ENCODE peak calls at places on chromosome 20, in eight cellular contexts. T, Q, U, E, H, F, C and L are unnamed samples. For H3K9me3, the result is how much of the 10 kb centered on the place peaks cover.

GRCh38 chr20:24872291-24873014 is 76.6 kb upstream of the CST7 start:
- DNase-seq in T (no peak), Q (no peak), U (peak), E (no peak), H (no peak), F (no peak), C (no peak), L (peak)

GRCh38 chr20:49951160-49951559 is 15.0 kb downstream of the RNF114 start:
- DNase-seq in T (peak), Q (no peak), U (no peak), E (no peak), H (peak), F (no peak), C (no peak), L (no peak)

GRCh38 chr20:23187759-23188158 is 101.6 kb upstream of the CD93 start:
- DNase-seq in T (no peak), Q (no peak), U (no peak), E (no peak), H (no peak), F (no peak), C (no peak), L (no peak)

GRCh38 chr20:59580208-59580980 is 23.9 kb upstream of the PHACTR3 start:
- DNase-seq in T (peak), Q (no peak), U (peak), E (no peak), H (no peak), F (no peak), C (no peak), L (no peak)

GRCh38 chr20:8803065-8803464 is 265.8 kb upstream of the PLCB4 start:
- DNase-seq in T (no peak), Q (no peak), U (peak), E (no peak), H (no peak), F (no peak), C (no peak), L (no peak)

GRCh38 chr20:57672164-57672563 is 37.7 kb downstream of the PMEPA1 start:
- DNase-seq in T (peak), Q (no peak), U (peak), E (peak), H (no peak), F (no peak), C (no peak), L (no peak)

GRCh38 chr20:47620808-47621805 is 119.4 kb downstream of the NCOA3 start:
- DNase-seq in T (peak), Q (peak), U (peak), E (peak), H (peak), F (peak), C (peak), L (peak)

GRCh38 chr20:50246367-50247195 is 56.0 kb downstream of the CEBPB start:
- DNase-seq in T (no peak), Q (no peak), U (no peak), E (no peak), H (peak), F (no peak), C (no peak), L (no peak)

GRCh38 chr20:44615169-44615791 is 32.9 kb downstream of the PKIG start:
- DNase-seq in T (no peak), Q (no peak), U (no peak), E (no peak), H (no peak), F (no peak), C (no peak), L (peak)

GRCh38 chr20:62066339-62066982 is 780 bp upstream of the TAF4 start:
- DNase-seq in T (peak), Q (peak), U (peak), E (peak), H (peak), F (no peak), C (peak), L (peak)

GRCh38 chr20:2874456-2874855 is 1.2 kb downstream of the PTPRA start:
- DNase-seq in T (peak), Q (no peak), U (no peak), E (peak), H (peak), F (no peak), C (no peak), L (peak)

GRCh38 chr20:50431066-50431450 is 79.1 kb upstream of the PTPN1 start:
- DNase-seq in T (no peak), Q (no peak), U (no peak), E (no peak), H (no peak), F (no peak), C (no peak), L (no peak)

GRCh38 chr20:12987261-12987660 is 21.5 kb upstream of the SPTLC3 start:
- DNase-seq in T (no peak), Q (no peak), U (no peak), E (no peak), H (no peak), F (no peak), C (no peak), L (no peak)

GRCh38 chr20:7741866-7742265 is 198.4 kb downstream of the HAO1 start:
- DNase-seq in T (no peak), Q (no peak), U (no peak), E (no peak), H (peak), F (no peak), C (no peak), L (no peak)

GRCh38 chr20:5118220-5119142 is 1.3 kb downstream of the PCNA start:
- DNase-seq in T (peak), Q (no peak), U (no peak), E (peak), H (no peak), F (no peak), C (peak), L (peak)

GRCh38 chr20:25259788-25260254 is 11.9 kb downstream of the PYGB start:
- DNase-seq in T (no peak), Q (peak), U (no peak), E (no peak), H (no peak), F (no peak), C (no peak), L (no peak)

GRCh38 chr20:48574383-48574782 is 253.4 kb downstream of the PREX1 start:
- DNase-seq in T (no peak), Q (no peak), U (peak), E (peak), H (no peak), F (peak), C (no peak), L (peak)

GRCh38 chr20:9068896-9069663 is at the start of gene PLCB4:
- DNase-seq in T (peak), Q (peak), U (peak), E (peak), H (peak), F (no peak), C (no peak), L (no peak)

GRCh38 chr20:43721429-43722152 is 5.2 kb downstream of the GTSF1L start:
- DNase-seq in T (no peak), Q (no peak), U (no peak), E (peak), H (no peak), F (no peak), C (no peak), L (peak)

GRCh38 chr20:4045741-4046140 is 30.4 kb upstream of the RNF24 start:
- DNase-seq in T (peak), Q (no peak), U (no peak), E (no peak), H (peak), F (no peak), C (no peak), L (no peak)

DNA sequence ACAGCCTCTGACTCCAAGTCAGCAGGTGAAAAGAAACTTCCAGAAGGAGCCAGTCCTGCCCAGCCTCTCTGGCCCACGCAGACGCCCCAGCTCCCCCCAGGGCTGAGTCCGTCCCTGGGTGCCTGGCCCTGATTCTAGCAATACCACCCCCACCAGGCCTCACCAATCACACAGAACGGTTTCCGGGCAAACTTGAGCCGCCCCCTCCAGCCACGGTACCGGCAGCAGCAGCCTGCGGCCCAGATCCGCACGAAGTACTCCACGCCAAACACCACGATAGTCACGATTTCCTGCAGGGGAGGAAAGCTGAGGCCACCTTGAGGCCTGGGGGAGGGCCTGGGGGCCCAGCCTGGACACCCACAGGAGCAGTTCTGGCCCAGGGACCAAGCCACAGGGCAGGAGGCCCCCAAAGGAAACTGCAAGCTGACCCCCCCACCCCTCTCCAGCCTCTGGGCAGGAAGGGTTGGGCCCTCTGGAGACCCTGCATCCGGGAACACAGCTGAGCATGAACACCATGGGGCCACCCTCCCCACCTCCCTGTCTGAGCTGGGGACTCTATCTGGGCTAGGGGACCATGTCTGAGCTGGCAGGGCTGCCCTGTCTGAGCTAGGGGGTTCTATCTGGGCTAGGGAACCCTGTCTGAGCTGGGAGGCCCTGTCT is 27.2 kb downstream of the KCNQ2 start:
- DNase-seq in T (no peak), Q (no peak), U (no peak), E (no peak), H (no peak), F (no peak), C (no peak), L (no peak)
- TF ChIP-seq EZH2phosphoT487 in T (no peak), Q (no peak), U (no peak), E (no peak), H (no peak), F (no peak), C (no peak), L (no peak)

GRCh38 chr20:30602424-30602823 is 655.0 kb upstream of the DEFB115 start:
- DNase-seq in T (no peak), Q (no peak), U (no peak), E (no peak), H (no peak), F (no peak), C (no peak), L (no peak)
- H3K9me3 ChIP-seq in T (under half), Q (under half), U (under half), E (under half), H (under half), F (under half), C (under half), L (under half)

GRCh38 chr20:20733943-20734342 is 21.5 kb upstream of the RALGAPA2 start:
- DNase-seq in T (no peak), Q (no peak), U (no peak), E (no peak), H (no peak), F (no peak), C (no peak), L (no peak)

GRCh38 chr20:20732641-20733040 is 20.2 kb upstream of the RALGAPA2 start:
- DNase-seq in T (no peak), Q (no peak), U (no peak), E (no peak), H (no peak), F (no peak), C (no peak), L (no peak)

GRCh38 chr20:20731000-20731944 is 18.8 kb upstream of the RALGAPA2 start:
- DNase-seq in T (no peak), Q (no peak), U (no peak), E (no peak), H (no peak), F (no peak), C (no peak), L (no peak)

GRCh38 chr20:20729563-20729962 is 17.1 kb upstream of the RALGAPA2 start:
- DNase-seq in T (no peak), Q (no peak), U (no peak), E (no peak), H (no peak), F (no peak), C (no peak), L (no peak)

DNA sequence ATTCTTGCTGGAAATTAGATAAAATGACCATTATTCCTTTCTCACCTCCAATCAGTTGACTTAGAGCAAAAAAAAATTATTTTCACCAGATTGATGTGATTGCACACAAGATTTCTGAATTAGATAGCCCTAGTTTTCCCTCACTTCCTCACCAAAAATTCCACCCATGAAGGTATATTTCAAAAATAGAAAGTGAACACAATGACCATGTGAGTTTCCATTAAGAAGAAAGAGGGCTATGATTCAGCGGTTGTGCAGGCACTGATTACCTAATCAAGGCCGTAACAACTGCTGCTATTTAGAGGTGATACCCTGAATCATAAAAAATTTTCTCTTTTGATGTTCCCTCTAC is 19.5 kb upstream of the RALGAPA2 start:
- DNase-seq in T (peak), Q (no peak), U (no peak), E (no peak), H (no peak), F (no peak), C (no peak), L (no peak)
- TF ChIP-seq EZH2phosphoT487 in T (no peak), Q (no peak), U (no peak), E (no peak), H (no peak), F (no peak), C (no peak), L (no peak)

GRCh38 chr20:56014998-56015397 is 9.7 kb upstream of the CBLN4 start:
- DNase-seq in T (no peak), Q (no peak), U (no peak), E (no peak), H (no peak), F (no peak), C (no peak), L (no peak)

GRCh38 chr20:56018750-56019149 is 13.4 kb upstream of the CBLN4 start:
- DNase-seq in T (no peak), Q (no peak), U (no peak), E (no peak), H (no peak), F (no peak), C (no peak), L (no peak)

GRCh38 chr20:56017560-56017959 is 12.2 kb upstream of the CBLN4 start:
- DNase-seq in T (no peak), Q (no peak), U (no peak), E (no peak), H (no peak), F (no peak), C (no peak), L (no peak)

GRCh38 chr20:56018194-56018593 is 12.9 kb upstream of the CBLN4 start:
- DNase-seq in T (no peak), Q (no peak), U (no peak), E (no peak), H (no peak), F (no peak), C (no peak), L (no peak)
- H3K9me3 ChIP-seq in T (under half), Q (under half), U (under half), E (under half), H (under half), F (under half), C (under half), L (under half)